ENCODE peak calls at places on chromosomes 13 and 19, in nine cellular contexts. N, V, R, Y, D, L, G, U and I are unnamed samples.

GRCh38 chr13:23349127-23349897 is 84.2 kb downstream of the SACS start:
- DNase-seq in D (no peak), Y (peak), V (no peak), R (no peak), G (no peak), L (peak), N (no peak), U (no peak), I (peak)

GRCh38 chr19:10773969-10774368 is 56.1 kb downstream of the DNM2 start:
- DNase-seq in D (no peak), R (no peak), V (no peak), U (no peak), L (no peak), G (no peak), Y (no peak), N (no peak), I (no peak)

GRCh38 chr19:31613683-31614219 is 264.5 kb upstream of the TSHZ3 start:
- DNase-seq in N (no peak), D (no peak), V (no peak), Y (no peak), G (no peak), R (no peak), L (no peak), U (no peak), I (no peak)

GRCh38 chr13:38628554-38628953 is 58.3 kb upstream of the FREM2 start:
- DNase-seq in L (no peak), N (no peak), R (no peak), U (no peak), Y (no peak), G (no peak), V (no peak), D (no peak), I (no peak)

GRCh38 chr13:101307181-101307701 is 109.1 kb downstream of the NALCN start:
- DNase-seq in G (no peak), V (no peak), Y (peak), N (no peak), D (no peak), R (peak), U (no peak), L (peak), I (peak)

GRCh38 chr19:14437578-14438140 is 4.6 kb downstream of the PKN1 start:
- DNase-seq in U (no peak), L (no peak), V (no peak), G (no peak), R (no peak), D (no peak), Y (no peak), N (no peak), I (no peak)

GRCh38 chr13:41622545-41623429 is 165.4 kb downstream of the RGCC start:
- DNase-seq in L (peak), G (no peak), V (no peak), R (no peak), Y (peak), D (no peak), N (no peak), U (no peak), I (peak)

GRCh38 chr19:37977391-37977790 is 70.4 kb downstream of the SIPA1L3 start:
- DNase-seq in R (no peak), G (peak), U (no peak), Y (no peak), L (no peak), V (peak), D (no peak), N (peak), I (no peak)

GRCh38 chr19:17242431-17243208 is 3.1 kb downstream of the NR2F6 start:
- DNase-seq in V (no peak), R (peak), L (no peak), Y (no peak), D (no peak), N (no peak), U (no peak), G (no peak), I (no peak)

GRCh38 chr19:39199025-39199424 is 2.3 kb downstream of the NCCRP1 start:
- DNase-seq in G (no peak), R (peak), D (no peak), Y (peak), U (peak), V (peak), N (no peak), L (peak), I (peak)

GRCh38 chr19:31312004-31312403 is 37.2 kb downstream of the TSHZ3 start:
- DNase-seq in Y (peak), R (no peak), G (no peak), L (peak), U (no peak), N (no peak), V (no peak), D (no peak), I (peak)

GRCh38 chr13:114259374-114259773 is 22.0 kb upstream of the UPF3A start:
- DNase-seq in U (no peak), R (no peak), Y (no peak), D (no peak), L (no peak), N (no peak), V (no peak), G (no peak), I (no peak)

GRCh38 chr19:42412223-42412622 is 15.0 kb downstream of the LIPE start:
- DNase-seq in G (peak), U (peak), Y (no peak), L (no peak), N (no peak), D (no peak), R (no peak), V (no peak), I (no peak)

GRCh38 chr19:32387701-32388392 is 17.7 kb upstream of the DPY19L3 start:
- DNase-seq in D (no peak), R (no peak), L (no peak), V (no peak), N (no peak), Y (peak), G (no peak), U (no peak), I (peak)

GRCh38 chr13:73751290-73751689 is 382.9 kb downstream of the KLF12 start:
- DNase-seq in D (no peak), G (no peak), L (no peak), Y (no peak), N (no peak), V (no peak), R (no peak), U (no peak), I (no peak)

GRCh38 chr13:51814071-51814470 is 10.1 kb upstream of the DHRS12 start:
- DNase-seq in L (no peak), N (no peak), G (no peak), U (no peak), R (no peak), Y (no peak), D (no peak), V (no peak), I (no peak)

GRCh38 chr13:63044617-63045016 is 1629.0 kb upstream of the PCDH20 start:
- DNase-seq in D (no peak), N (no peak), Y (no peak), R (no peak), G (no peak), V (no peak), U (no peak), L (no peak), I (no peak)

GRCh38 chr19:41425174-41426115 is 1.7 kb downstream of the B3GNT8 start:
- DNase-seq in L (no peak), Y (no peak), D (no peak), G (peak), N (no peak), V (no peak), R (no peak), U (no peak), I (no peak)

GRCh38 chr19:54470276-54470887 is 2.7 kb downstream of the CDC42EP5 start:
- DNase-seq in D (no peak), G (no peak), R (no peak), N (no peak), V (no peak), U (no peak), L (no peak), Y (no peak), I (no peak)

GRCh38 chr13:30466841-30467252 is 1.1 kb upstream of the HMGB1 start:
- DNase-seq in R (no peak), U (no peak), D (no peak), G (no peak), N (no peak), L (no peak), V (no peak), Y (no peak), I (peak)

GRCh38 chr13:76330756-76331155 is 555.4 kb downstream of the KCTD12 start:
- DNase-seq in U (no peak), G (no peak), V (no peak), R (no peak), Y (no peak), N (no peak), L (no peak), D (no peak), I (peak)

GRCh38 chr19:17234911-17235617 is 9.0 kb downstream of the OCEL1 start:
- DNase-seq in N (peak), Y (peak), R (peak), V (no peak), G (peak), U (peak), L (peak), D (no peak), I (peak)

GRCh38 chr19:14325863-14326262 is 55.4 kb upstream of the ADGRE5 start:
- DNase-seq in V (no peak), L (no peak), D (no peak), R (no peak), Y (no peak), G (no peak), N (no peak), U (no peak), I (no peak)

GRCh38 chr19:7098701-7099596 is 29.4 kb downstream of the ZNF557 start:
- DNase-seq in V (peak), D (peak), G (peak), U (peak), Y (peak), L (peak), R (peak), N (peak), I (peak)

GRCh38 chr13:23899555-23899954 is 2.3 kb upstream of the C1QTNF9B start:
- DNase-seq in V (no peak), Y (peak), D (no peak), U (peak), R (peak), G (no peak), N (no peak), L (peak), I (peak)

GRCh38 chr19:5120321-5120720 is 151.4 kb downstream of the KDM4B start:
- DNase-seq in Y (no peak), V (no peak), G (no peak), R (no peak), U (no peak), L (no peak), D (no peak), N (no peak), I (no peak)

GRCh38 chr13:37427843-37428494 is 170.6 kb downstream of the POSTN start:
- DNase-seq in G (no peak), V (no peak), U (no peak), D (no peak), R (no peak), L (peak), Y (no peak), N (no peak), I (no peak)

GRCh38 chr13:107743523-107743922 is 471.8 kb downstream of the LIG4 start:
- DNase-seq in N (no peak), L (no peak), R (no peak), V (no peak), D (no peak), Y (no peak), U (no peak), G (no peak), I (no peak)

GRCh38 chr13:43991773-43992201 is 112.1 kb downstream of the LACC1 start:
- DNase-seq in R (no peak), V (no peak), U (no peak), Y (no peak), G (no peak), D (no peak), N (no peak), L (no peak), I (no peak)

GRCh38 chr19:41901707-41902360 is 18.9 kb downstream of the ARHGEF1 start:
- DNase-seq in V (no peak), N (no peak), U (no peak), L (no peak), D (no peak), Y (no peak), G (no peak), R (no peak), I (no peak)

GRCh38 chr19:47587295-47587694 is 14.3 kb upstream of the ZNF541 start:
- DNase-seq in N (no peak), V (no peak), G (no peak), D (no peak), L (no peak), Y (peak), U (no peak), R (no peak), I (peak)

GRCh38 chr19:51994048-51994644 is 7.5 kb upstream of the ZNF350 start:
- DNase-seq in R (no peak), V (no peak), N (no peak), D (no peak), L (no peak), U (no peak), G (no peak), Y (no peak), I (no peak)
- H3K4me3 ChIP-seq in R (no peak), V (no peak), N (no peak), D (no peak), L (no peak), U (no peak), G (no peak), Y (no peak), I (no peak)

GRCh38 chr19:45440259-45440638 is 16.5 kb upstream of the ERCC1 start:
- DNase-seq in N (no peak), V (no peak), L (no peak), D (no peak), G (no peak), Y (no peak), U (no peak), R (no peak), I (no peak)
- H3K4me3 ChIP-seq in N (peak), V (peak), L (peak), D (peak), G (peak), Y (peak), U (peak), R (no peak), I (peak)

DNA sequence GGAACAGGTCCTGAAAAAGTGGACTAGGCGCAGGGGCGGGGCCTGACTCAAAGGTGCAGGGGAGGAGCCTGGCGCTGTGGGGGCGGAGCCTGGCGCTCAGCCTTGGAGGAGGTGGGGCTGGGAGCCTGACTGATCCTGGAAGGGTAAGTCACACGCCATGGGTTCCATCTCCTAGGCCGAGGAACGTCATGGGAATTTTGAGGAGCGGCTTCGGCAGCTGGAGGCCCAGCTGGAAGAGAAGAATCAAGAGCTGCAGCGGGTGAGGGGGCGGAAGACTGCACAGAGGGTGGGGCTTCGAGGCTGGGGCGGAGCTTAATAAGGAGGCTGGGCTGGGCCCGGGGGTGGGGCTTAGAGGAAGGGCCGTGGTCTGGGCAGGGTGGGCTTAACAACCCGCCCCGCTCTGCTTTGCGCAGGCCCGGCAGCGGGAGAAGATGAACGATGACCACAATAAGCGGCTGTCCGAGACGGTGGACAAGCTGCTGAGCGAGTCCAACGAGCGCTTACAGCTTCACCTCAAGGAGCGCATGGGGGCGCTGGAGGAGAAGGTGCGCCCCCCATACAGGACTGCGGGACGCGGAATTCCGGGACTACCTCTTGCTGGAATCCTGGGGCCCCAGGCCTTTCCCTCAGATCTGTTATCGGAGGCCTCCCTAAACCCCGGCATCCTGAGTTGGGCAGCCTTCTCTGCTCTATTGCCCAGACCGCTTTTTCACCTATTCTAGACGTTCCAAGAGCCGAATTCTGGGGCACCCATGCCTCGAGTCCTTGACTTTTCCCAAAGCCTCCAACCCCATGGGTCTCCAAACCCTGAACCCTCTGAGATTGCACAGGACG is 14.5 kb downstream of the PPFIA3 start:
- DNase-seq in Y (peak), N (no peak), U (no peak), G (peak), L (peak), V (peak), R (peak), D (no peak), I (peak)
- H3K4me3 ChIP-seq in Y (peak), N (no peak), U (no peak), G (peak), L (peak), V (peak), R (no peak), D (peak), I (peak)

DNA sequence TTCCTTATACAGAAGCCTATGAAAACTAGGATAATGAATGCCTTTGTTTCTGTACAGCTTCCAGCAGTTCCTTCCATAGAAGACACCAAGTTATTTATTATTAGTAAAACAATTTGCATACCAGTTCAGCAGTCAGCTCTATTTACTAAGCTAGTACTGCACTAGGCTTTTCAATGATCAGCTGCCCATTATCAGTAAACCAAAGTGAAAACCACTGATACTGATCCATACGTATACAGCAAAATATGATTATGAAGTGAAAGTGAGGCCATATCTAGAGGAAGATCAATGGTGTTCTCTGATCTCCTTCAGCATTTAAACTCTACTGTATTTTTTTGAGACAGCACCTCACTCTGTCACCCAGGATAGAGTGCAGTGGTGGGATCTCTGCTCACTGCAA is 3.2 kb downstream of the TPT1 start:
- DNase-seq in Y (no peak), R (no peak), U (no peak), L (no peak), N (no peak), G (no peak), D (no peak), V (no peak), I (no peak)
- H3K4me3 ChIP-seq in Y (no peak), R (no peak), U (no peak), L (no peak), N (no peak), G (peak), D (no peak), V (peak), I (no peak)

DNA sequence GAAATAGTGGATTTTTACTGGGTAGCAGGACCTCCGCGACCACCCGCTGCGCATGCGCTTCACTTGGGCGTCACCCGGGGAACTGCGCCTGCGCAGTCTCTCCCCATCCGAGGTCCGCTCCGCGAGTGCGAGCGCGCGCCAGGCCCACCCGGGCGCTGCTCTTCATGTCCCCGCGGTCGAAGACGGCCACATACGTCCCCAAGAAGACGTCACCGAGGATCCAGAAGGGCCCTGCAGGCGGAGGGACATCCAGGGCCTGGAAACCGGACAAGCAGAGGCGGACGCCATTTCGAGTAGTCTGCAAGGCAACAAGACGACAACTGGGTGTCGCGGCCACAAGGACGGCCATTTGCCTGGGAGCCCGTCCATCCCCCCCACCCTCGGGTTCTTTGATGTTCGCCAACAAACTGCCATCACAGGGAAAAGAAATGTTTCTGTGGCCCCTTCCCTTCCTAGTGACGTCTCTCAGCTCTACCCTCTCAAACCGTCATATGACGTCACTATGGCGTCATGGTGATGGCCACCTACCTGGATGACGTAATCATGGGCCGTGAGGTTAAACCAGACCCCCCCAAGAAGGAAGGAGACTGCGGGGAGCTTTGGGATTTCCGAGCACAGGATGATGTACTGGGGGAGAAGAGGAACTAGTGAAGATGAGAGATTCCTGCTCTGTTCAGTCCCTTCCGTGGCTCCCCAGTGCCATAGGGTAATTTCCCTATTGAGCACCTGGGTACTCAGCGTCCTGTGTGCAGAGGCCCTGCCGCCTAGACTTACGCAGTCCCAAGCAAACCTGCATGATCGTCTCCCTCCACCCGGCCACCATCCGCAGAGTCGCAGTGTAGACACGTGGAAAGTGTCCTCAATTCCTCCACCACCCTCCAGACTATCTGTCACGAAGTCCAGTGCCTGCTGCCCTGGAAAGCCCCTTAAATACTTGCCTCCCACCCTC is 6.7 kb downstream of the NAPSA start:
- DNase-seq in D (peak), R (peak), V (peak), N (peak), L (peak), G (peak), U (peak), Y (peak), I (peak)
- H3K4me3 ChIP-seq in D (peak), R (no peak), V (peak), N (peak), L (peak), G (peak), U (peak), Y (peak), I (peak)

DNA sequence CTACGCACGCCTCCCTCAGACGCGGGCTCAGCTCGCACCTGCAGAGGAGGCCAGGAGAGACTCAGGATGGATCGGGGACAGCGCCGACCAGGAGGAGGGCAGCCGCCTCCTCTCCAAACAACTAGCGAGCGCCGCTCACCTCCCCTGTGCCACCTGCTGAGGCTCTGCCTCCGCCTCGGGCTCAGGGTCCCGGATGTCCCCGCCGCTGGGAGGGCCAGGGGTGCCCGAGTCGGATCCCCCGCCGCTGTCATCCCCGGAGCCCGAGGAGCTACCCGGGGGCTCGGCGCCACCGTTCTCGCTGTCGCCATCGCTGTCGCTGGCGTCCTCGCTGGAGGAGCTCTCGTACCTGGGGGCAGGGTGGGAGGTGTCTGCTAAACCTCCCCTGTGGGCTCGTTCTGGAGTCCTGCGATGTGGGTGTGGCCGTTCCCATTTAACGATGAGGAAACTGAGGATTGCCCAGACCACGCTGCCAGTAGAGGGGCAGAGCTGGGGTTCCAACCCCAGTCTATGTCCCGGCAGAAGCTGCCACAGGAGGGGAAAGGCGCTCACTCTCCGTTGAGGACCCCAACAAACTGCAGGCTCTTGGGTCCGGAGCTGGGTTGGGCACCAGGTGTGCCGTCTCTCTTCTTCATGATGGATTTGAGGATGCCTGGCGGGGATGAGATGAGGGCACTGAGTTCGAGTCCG is 9.1 kb downstream of the KANK3 start:
- DNase-seq in R (no peak), Y (no peak), U (no peak), D (no peak), N (peak), G (no peak), V (no peak), L (no peak), I (no peak)
- H3K4me3 ChIP-seq in R (no peak), Y (no peak), U (no peak), D (no peak), N (no peak), G (no peak), V (no peak), L (no peak), I (no peak)